ENCODE peak calls at places on chromosomes 12 and 14, in ten cellular contexts. One of them, this sample, is unnamed.

GRCh38 chr12:125050446-125050845 is 14.8 kb upstream of the AACS start:
- DNase-seq in psoas muscle: no peak
- DNase-seq in H9: no peak
- DNase-seq in CD8-positive, alpha-beta memory T cell: no peak
- DNase-seq in smooth muscle cell of the brain vasculature: no peak
- DNase-seq in esophagus squamous epithelium: no peak
- DNase-seq in HL-60: no peak
- DNase-seq in effector memory CD8-positive, alpha-beta T cell: no peak
- DNase-seq in activated CD4-positive, alpha-beta T cell treated with anti-CD3 and anti-CD28 coated beads for 1 hour: no peak
- DNase-seq in AG04450: no peak
- DNase-seq in this sample: no peak

GRCh38 chr14:58572092-58572853 is 65.5 kb upstream of the DACT1 start:
- DNase-seq in psoas muscle: no peak
- DNase-seq in H9: no peak
- DNase-seq in CD8-positive, alpha-beta memory T cell: no peak
- DNase-seq in smooth muscle cell of the brain vasculature: no peak
- DNase-seq in esophagus squamous epithelium: no peak
- DNase-seq in HL-60: no peak
- DNase-seq in effector memory CD8-positive, alpha-beta T cell: no peak
- DNase-seq in activated CD4-positive, alpha-beta T cell treated with anti-CD3 and anti-CD28 coated beads for 1 hour: peak
- DNase-seq in AG04450: peak
- DNase-seq in this sample: peak

GRCh38 chr12:22361785-22362184 is 27.3 kb upstream of the ST8SIA1 start:
- DNase-seq in psoas muscle: no peak
- DNase-seq in H9: peak
- DNase-seq in CD8-positive, alpha-beta memory T cell: no peak
- DNase-seq in smooth muscle cell of the brain vasculature: no peak
- DNase-seq in esophagus squamous epithelium: no peak
- DNase-seq in HL-60: no peak
- DNase-seq in effector memory CD8-positive, alpha-beta T cell: no peak
- DNase-seq in activated CD4-positive, alpha-beta T cell treated with anti-CD3 and anti-CD28 coated beads for 1 hour: no peak
- DNase-seq in AG04450: no peak
- DNase-seq in this sample: peak

GRCh38 chr14:66746316-66747006 is 238.5 kb downstream of the GPHN start:
- DNase-seq in psoas muscle: no peak
- DNase-seq in H9: no peak
- DNase-seq in CD8-positive, alpha-beta memory T cell: no peak
- DNase-seq in smooth muscle cell of the brain vasculature: peak
- DNase-seq in esophagus squamous epithelium: no peak
- DNase-seq in HL-60: peak
- DNase-seq in effector memory CD8-positive, alpha-beta T cell: no peak
- DNase-seq in activated CD4-positive, alpha-beta T cell treated with anti-CD3 and anti-CD28 coated beads for 1 hour: no peak
- DNase-seq in AG04450: peak
- DNase-seq in this sample: no peak

GRCh38 chr12:22312336-22312735 is 22.2 kb downstream of the ST8SIA1 start:
- DNase-seq in psoas muscle: no peak
- DNase-seq in H9: no peak
- DNase-seq in CD8-positive, alpha-beta memory T cell: no peak
- DNase-seq in smooth muscle cell of the brain vasculature: no peak
- DNase-seq in esophagus squamous epithelium: no peak
- DNase-seq in HL-60: no peak
- DNase-seq in effector memory CD8-positive, alpha-beta T cell: no peak
- DNase-seq in activated CD4-positive, alpha-beta T cell treated with anti-CD3 and anti-CD28 coated beads for 1 hour: no peak
- DNase-seq in AG04450: no peak
- DNase-seq in this sample: peak

GRCh38 chr14:52729585-52729924 is 411 bp upstream of the STYX start:
- DNase-seq in psoas muscle: no peak
- DNase-seq in H9: no peak
- DNase-seq in CD8-positive, alpha-beta memory T cell: no peak
- DNase-seq in smooth muscle cell of the brain vasculature: no peak
- DNase-seq in esophagus squamous epithelium: no peak
- DNase-seq in HL-60: no peak
- DNase-seq in effector memory CD8-positive, alpha-beta T cell: no peak
- DNase-seq in activated CD4-positive, alpha-beta T cell treated with anti-CD3 and anti-CD28 coated beads for 1 hour: no peak
- DNase-seq in AG04450: no peak
- DNase-seq in this sample: no peak

GRCh38 chr14:91755560-91755959 is 23.7 kb upstream of the CATSPERB start:
- DNase-seq in psoas muscle: no peak
- DNase-seq in H9: no peak
- DNase-seq in CD8-positive, alpha-beta memory T cell: no peak
- DNase-seq in smooth muscle cell of the brain vasculature: no peak
- DNase-seq in esophagus squamous epithelium: no peak
- DNase-seq in HL-60: no peak
- DNase-seq in effector memory CD8-positive, alpha-beta T cell: no peak
- DNase-seq in activated CD4-positive, alpha-beta T cell treated with anti-CD3 and anti-CD28 coated beads for 1 hour: no peak
- DNase-seq in AG04450: no peak
- DNase-seq in this sample: no peak

GRCh38 chr14:38762845-38763244 is 340.2 kb downstream of the SEC23A start:
- DNase-seq in psoas muscle: no peak
- DNase-seq in H9: no peak
- DNase-seq in CD8-positive, alpha-beta memory T cell: no peak
- DNase-seq in smooth muscle cell of the brain vasculature: no peak
- DNase-seq in esophagus squamous epithelium: no peak
- DNase-seq in HL-60: peak
- DNase-seq in effector memory CD8-positive, alpha-beta T cell: no peak
- DNase-seq in activated CD4-positive, alpha-beta T cell treated with anti-CD3 and anti-CD28 coated beads for 1 hour: no peak
- DNase-seq in AG04450: no peak
- DNase-seq in this sample: no peak

GRCh38 chr12:108392284-108392683 is 53.2 kb upstream of the CMKLR1 start:
- DNase-seq in psoas muscle: no peak
- DNase-seq in H9: no peak
- DNase-seq in CD8-positive, alpha-beta memory T cell: no peak
- DNase-seq in smooth muscle cell of the brain vasculature: no peak
- DNase-seq in esophagus squamous epithelium: no peak
- DNase-seq in HL-60: no peak
- DNase-seq in effector memory CD8-positive, alpha-beta T cell: no peak
- DNase-seq in activated CD4-positive, alpha-beta T cell treated with anti-CD3 and anti-CD28 coated beads for 1 hour: no peak
- DNase-seq in AG04450: no peak
- DNase-seq in this sample: peak

GRCh38 chr12:20588057-20588456 is 107.1 kb upstream of the SLCO1C1 start:
- DNase-seq in psoas muscle: no peak
- DNase-seq in H9: no peak
- DNase-seq in CD8-positive, alpha-beta memory T cell: no peak
- DNase-seq in smooth muscle cell of the brain vasculature: no peak
- DNase-seq in esophagus squamous epithelium: no peak
- DNase-seq in HL-60: no peak
- DNase-seq in effector memory CD8-positive, alpha-beta T cell: no peak
- DNase-seq in activated CD4-positive, alpha-beta T cell treated with anti-CD3 and anti-CD28 coated beads for 1 hour: no peak
- DNase-seq in AG04450: no peak
- DNase-seq in this sample: peak

GRCh38 chr14:89858084-89858483 is 96.4 kb downstream of the EFCAB11 start:
- DNase-seq in psoas muscle: no peak
- DNase-seq in H9: no peak
- DNase-seq in CD8-positive, alpha-beta memory T cell: no peak
- DNase-seq in smooth muscle cell of the brain vasculature: no peak
- DNase-seq in esophagus squamous epithelium: no peak
- DNase-seq in HL-60: no peak
- DNase-seq in effector memory CD8-positive, alpha-beta T cell: no peak
- DNase-seq in activated CD4-positive, alpha-beta T cell treated with anti-CD3 and anti-CD28 coated beads for 1 hour: no peak
- DNase-seq in AG04450: no peak
- DNase-seq in this sample: no peak

GRCh38 chr12:27336254-27336653 is 3.6 kb downstream of the BMAL2 start:
- DNase-seq in psoas muscle: no peak
- DNase-seq in H9: no peak
- DNase-seq in CD8-positive, alpha-beta memory T cell: no peak
- DNase-seq in smooth muscle cell of the brain vasculature: no peak
- DNase-seq in esophagus squamous epithelium: no peak
- DNase-seq in HL-60: no peak
- DNase-seq in effector memory CD8-positive, alpha-beta T cell: no peak
- DNase-seq in activated CD4-positive, alpha-beta T cell treated with anti-CD3 and anti-CD28 coated beads for 1 hour: no peak
- DNase-seq in AG04450: no peak
- DNase-seq in this sample: no peak

GRCh38 chr12:43109626-43110345 is 442.2 kb downstream of the ADAMTS20 start:
- DNase-seq in psoas muscle: no peak
- DNase-seq in H9: no peak
- DNase-seq in CD8-positive, alpha-beta memory T cell: no peak
- DNase-seq in smooth muscle cell of the brain vasculature: no peak
- DNase-seq in esophagus squamous epithelium: no peak
- DNase-seq in HL-60: no peak
- DNase-seq in effector memory CD8-positive, alpha-beta T cell: no peak
- DNase-seq in activated CD4-positive, alpha-beta T cell treated with anti-CD3 and anti-CD28 coated beads for 1 hour: no peak
- DNase-seq in AG04450: no peak
- DNase-seq in this sample: no peak

GRCh38 chr12:3453947-3454675 is 36.9 kb upstream of the PRMT8 start:
- DNase-seq in psoas muscle: no peak
- DNase-seq in H9: peak
- DNase-seq in CD8-positive, alpha-beta memory T cell: no peak
- DNase-seq in smooth muscle cell of the brain vasculature: peak
- DNase-seq in esophagus squamous epithelium: no peak
- DNase-seq in HL-60: no peak
- DNase-seq in effector memory CD8-positive, alpha-beta T cell: no peak
- DNase-seq in activated CD4-positive, alpha-beta T cell treated with anti-CD3 and anti-CD28 coated beads for 1 hour: no peak
- DNase-seq in AG04450: peak
- DNase-seq in this sample: peak

GRCh38 chr12:49187184-49187583 is 1.7 kb downstream of the TUBA1A start:
- DNase-seq in psoas muscle: peak
- DNase-seq in H9: no peak
- DNase-seq in CD8-positive, alpha-beta memory T cell: no peak
- DNase-seq in smooth muscle cell of the brain vasculature: peak
- DNase-seq in esophagus squamous epithelium: no peak
- DNase-seq in HL-60: no peak
- DNase-seq in effector memory CD8-positive, alpha-beta T cell: no peak
- DNase-seq in activated CD4-positive, alpha-beta T cell treated with anti-CD3 and anti-CD28 coated beads for 1 hour: no peak
- DNase-seq in AG04450: no peak
- DNase-seq in this sample: no peak

GRCh38 chr14:21300892-21301291 is 21.0 kb downstream of the RPGRIP1 start:
- DNase-seq in psoas muscle: no peak
- DNase-seq in H9: peak
- DNase-seq in CD8-positive, alpha-beta memory T cell: peak
- DNase-seq in smooth muscle cell of the brain vasculature: no peak
- DNase-seq in esophagus squamous epithelium: no peak
- DNase-seq in HL-60: peak
- DNase-seq in effector memory CD8-positive, alpha-beta T cell: peak
- DNase-seq in activated CD4-positive, alpha-beta T cell treated with anti-CD3 and anti-CD28 coated beads for 1 hour: no peak
- DNase-seq in AG04450: no peak
- DNase-seq in this sample: peak

GRCh38 chr14:73723799-73724621 is 9.8 kb upstream of the PNMA1 start:
- DNase-seq in psoas muscle: peak
- DNase-seq in H9: peak
- DNase-seq in CD8-positive, alpha-beta memory T cell: no peak
- DNase-seq in smooth muscle cell of the brain vasculature: peak
- DNase-seq in esophagus squamous epithelium: no peak
- DNase-seq in HL-60: peak
- DNase-seq in effector memory CD8-positive, alpha-beta T cell: no peak
- DNase-seq in activated CD4-positive, alpha-beta T cell treated with anti-CD3 and anti-CD28 coated beads for 1 hour: no peak
- DNase-seq in AG04450: peak
- DNase-seq in this sample: no peak

GRCh38 chr12:5248230-5248629 is 183.7 kb upstream of the NTF3 start:
- DNase-seq in psoas muscle: no peak
- DNase-seq in H9: no peak
- DNase-seq in CD8-positive, alpha-beta memory T cell: no peak
- DNase-seq in smooth muscle cell of the brain vasculature: no peak
- DNase-seq in esophagus squamous epithelium: no peak
- DNase-seq in HL-60: no peak
- DNase-seq in effector memory CD8-positive, alpha-beta T cell: no peak
- DNase-seq in activated CD4-positive, alpha-beta T cell treated with anti-CD3 and anti-CD28 coated beads for 1 hour: no peak
- DNase-seq in AG04450: no peak
- DNase-seq in this sample: no peak

GRCh38 chr12:3527181-3527580 is 36.2 kb downstream of the PRMT8 start:
- DNase-seq in psoas muscle: no peak
- DNase-seq in H9: no peak
- DNase-seq in CD8-positive, alpha-beta memory T cell: no peak
- DNase-seq in smooth muscle cell of the brain vasculature: no peak
- DNase-seq in esophagus squamous epithelium: no peak
- DNase-seq in HL-60: no peak
- DNase-seq in effector memory CD8-positive, alpha-beta T cell: no peak
- DNase-seq in activated CD4-positive, alpha-beta T cell treated with anti-CD3 and anti-CD28 coated beads for 1 hour: no peak
- DNase-seq in AG04450: no peak
- DNase-seq in this sample: no peak

GRCh38 chr14:102496955-102497744 is 12.4 kb downstream of the ANKRD9 start:
- DNase-seq in psoas muscle: no peak
- DNase-seq in H9: no peak
- DNase-seq in CD8-positive, alpha-beta memory T cell: no peak
- DNase-seq in smooth muscle cell of the brain vasculature: no peak
- DNase-seq in esophagus squamous epithelium: no peak
- DNase-seq in HL-60: no peak
- DNase-seq in effector memory CD8-positive, alpha-beta T cell: no peak
- DNase-seq in activated CD4-positive, alpha-beta T cell treated with anti-CD3 and anti-CD28 coated beads for 1 hour: no peak
- DNase-seq in AG04450: no peak
- DNase-seq in this sample: peak

GRCh38 chr14:101030586-101030985 is 127.1 kb upstream of the RTL1 start:
- DNase-seq in psoas muscle: no peak
- DNase-seq in H9: no peak
- DNase-seq in CD8-positive, alpha-beta memory T cell: no peak
- DNase-seq in smooth muscle cell of the brain vasculature: no peak
- DNase-seq in esophagus squamous epithelium: no peak
- DNase-seq in HL-60: no peak
- DNase-seq in effector memory CD8-positive, alpha-beta T cell: no peak
- DNase-seq in activated CD4-positive, alpha-beta T cell treated with anti-CD3 and anti-CD28 coated beads for 1 hour: no peak
- DNase-seq in AG04450: no peak
- DNase-seq in this sample: no peak

This sample was measured in islet precursor cell.